ENCODE peak calls at places on chromosomes 1 and 21, in five cellular contexts. C, Q, X, W and H are unnamed samples.

GRCh38 chr1:25343872-25344271 is 5.7 kb downstream of the TMEM50A start:
- DNase-seq in Q (peak; percentile 41), X (no peak), W (no peak), C (no peak), H (peak; percentile 52)

GRCh38 chr1:9768983-9769382 is 54.8 kb downstream of the CLSTN1 start:
- DNase-seq in W (no peak), C (no peak), Q (no peak), X (no peak), H (no peak)

GRCh38 chr1:26824735-26825134 is 1.8 kb upstream of the ZDHHC18 start:
- DNase-seq in W (no peak), Q (no peak), X (no peak), C (no peak), H (peak; percentile 92)

GRCh38 chr1:227213426-227213825 is 104.9 kb downstream of the CDC42BPA start:
- DNase-seq in X (no peak), W (no peak), Q (no peak), C (no peak), H (peak; percentile 30)

GRCh38 chr1:70910013-70910412 is 137.6 kb downstream of the PTGER3 start:
- DNase-seq in W (no peak), C (no peak), X (no peak), Q (no peak), H (no peak)

GRCh38 chr1:162357681-162358266 is 18.9 kb downstream of the SPATA46 start:
- DNase-seq in Q (peak; percentile 43), W (no peak), X (no peak), C (no peak), H (peak; percentile 75)

GRCh38 chr1:207903053-207903452 is 7.9 kb downstream of the CD34 start:
- DNase-seq in C (no peak), W (no peak), Q (no peak), X (no peak), H (no peak)

GRCh38 chr1:175885247-175885646 is 141.9 kb upstream of the TNR start:
- DNase-seq in C (no peak), X (no peak), Q (no peak), W (no peak), H (no peak)

GRCh38 chr1:34795916-34796315 is 3.1 kb downstream of the GJA4 start:
- DNase-seq in Q (no peak), X (no peak), C (no peak), W (no peak), H (no peak)

GRCh38 chr1:150708595-150708994 is 11.6 kb upstream of the GOLPH3L start:
- DNase-seq in Q (no peak), X (no peak), C (no peak), W (no peak), H (no peak)

GRCh38 chr1:63042278-63042677 is 258.3 kb downstream of the ATG4C start:
- DNase-seq in X (no peak), W (no peak), C (no peak), Q (peak; percentile 61), H (no peak)

GRCh38 chr1:185432943-185433342 is 115.9 kb upstream of the IVNS1ABP start:
- DNase-seq in Q (no peak), C (no peak), W (no peak), X (no peak), H (no peak)

GRCh38 chr1:37096523-37096922 is 62.2 kb upstream of the GRIK3 start:
- DNase-seq in X (no peak), Q (no peak), W (no peak), C (no peak), H (peak; percentile 23)

GRCh38 chr21:43287111-43287973 is 118.5 kb downstream of the CRYAA start:
- DNase-seq in C (no peak), Q (no peak), W (peak; percentile 54), X (no peak), H (peak; percentile 87)

GRCh38 chr1:40379785-40380452 is 6.4 kb downstream of the SMAP2 start:
- DNase-seq in C (no peak), Q (no peak), X (no peak), W (no peak), H (peak; percentile 68)

GRCh38 chr1:24283326-24284155 is 35.6 kb upstream of the GRHL3 start:
- DNase-seq in X (no peak), Q (peak; percentile 42), W (no peak), C (no peak), H (peak; percentile 98)

GRCh38 chr1:19254416-19254815 is 2.8 kb downstream of the MRTO4 start:
- DNase-seq in C (no peak), X (no peak), W (no peak), Q (no peak), H (no peak)

GRCh38 chr1:17451731-17452130 is 12.3 kb upstream of the RCC2 start:
- DNase-seq in C (no peak), W (no peak), X (no peak), Q (no peak), H (no peak)

GRCh38 chr21:37225440-37225839 is 41.7 kb downstream of the VPS26C start:
- DNase-seq in C (peak; percentile 91), Q (no peak), W (no peak), X (peak; percentile 44), H (no peak)